ENCODE peak calls at places on chromosomes 13 and 19, in eight cellular contexts. I, T, F, K, C, Y, A and B are unnamed samples.

GRCh38 chr19:5628470-5628869 is 5.6 kb downstream of the SAFB start:
- DNase-seq in I (no peak), T (peak), F (no peak), K (peak), C (no peak), Y (no peak), A (no peak), B (no peak)

GRCh38 chr13:99686157-99686572 is 184.9 kb downstream of the TM9SF2 start:
- DNase-seq in I (no peak), T (peak), F (no peak), K (peak), C (no peak), Y (no peak), A (no peak), B (no peak)

GRCh38 chr13:109835321-109835720 is 48.9 kb upstream of the IRS2 start:
- DNase-seq in I (no peak), T (peak), F (no peak), K (no peak), C (no peak), Y (no peak), A (no peak), B (no peak)

GRCh38 chr13:106998664-106999063 is 430.7 kb upstream of the ARGLU1 start:
- DNase-seq in I (no peak), T (no peak), F (no peak), K (no peak), C (no peak), Y (no peak), A (no peak), B (no peak)

GRCh38 chr19:57465680-57466381 is 8.9 kb upstream of the VN1R1 start:
- DNase-seq in I (no peak), T (peak), F (no peak), K (peak), C (no peak), Y (no peak), A (no peak), B (no peak)

GRCh38 chr13:106997219-106997618 is 429.3 kb upstream of the ARGLU1 start:
- DNase-seq in I (no peak), T (no peak), F (no peak), K (no peak), C (no peak), Y (no peak), A (no peak), B (no peak)

GRCh38 chr13:44934724-44935123 is 54.5 kb downstream of the NUFIP1 start:
- DNase-seq in I (no peak), T (peak), F (no peak), K (peak), C (no peak), Y (no peak), A (no peak), B (no peak)

GRCh38 chr19:2266183-2266993 is 10.2 kb upstream of the JSRP1 start:
- DNase-seq in I (no peak), T (peak), F (peak), K (peak), C (peak), Y (no peak), A (no peak), B (no peak)

DNA sequence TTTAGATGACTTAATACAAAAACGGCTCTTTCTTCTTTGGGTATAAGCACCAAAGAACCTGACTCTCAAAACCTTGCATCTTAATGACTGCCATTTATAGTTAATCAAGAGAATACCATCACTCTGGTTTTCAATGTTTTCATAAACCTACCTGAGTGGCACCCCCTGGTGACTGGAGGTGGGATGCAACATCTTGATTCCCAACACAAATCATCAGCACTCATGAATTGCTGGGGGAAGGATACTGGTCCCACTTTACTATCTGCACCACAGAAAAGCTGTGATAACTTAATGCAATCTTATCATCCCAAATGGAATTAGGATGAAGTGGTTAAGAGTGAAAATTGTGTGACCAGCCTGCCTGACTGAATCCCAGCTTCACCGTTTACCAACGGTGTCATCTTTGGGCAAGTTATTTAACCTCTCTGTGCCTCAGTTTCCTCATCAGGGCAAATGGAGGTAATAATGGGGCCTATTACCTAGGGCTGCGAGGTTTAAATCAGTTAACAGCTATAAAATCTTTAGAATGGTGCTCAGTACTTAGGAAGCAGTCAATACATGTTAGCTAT is 366.4 kb downstream of the KLF12 start:
- DNase-seq in I (peak), T (peak), F (no peak), K (no peak), C (no peak), Y (peak), A (no peak), B (no peak)
- TF ChIP-seq CTCF in I (peak), T (peak), F (peak), K (peak), C (peak), Y (peak), A (peak), B (peak)

DNA sequence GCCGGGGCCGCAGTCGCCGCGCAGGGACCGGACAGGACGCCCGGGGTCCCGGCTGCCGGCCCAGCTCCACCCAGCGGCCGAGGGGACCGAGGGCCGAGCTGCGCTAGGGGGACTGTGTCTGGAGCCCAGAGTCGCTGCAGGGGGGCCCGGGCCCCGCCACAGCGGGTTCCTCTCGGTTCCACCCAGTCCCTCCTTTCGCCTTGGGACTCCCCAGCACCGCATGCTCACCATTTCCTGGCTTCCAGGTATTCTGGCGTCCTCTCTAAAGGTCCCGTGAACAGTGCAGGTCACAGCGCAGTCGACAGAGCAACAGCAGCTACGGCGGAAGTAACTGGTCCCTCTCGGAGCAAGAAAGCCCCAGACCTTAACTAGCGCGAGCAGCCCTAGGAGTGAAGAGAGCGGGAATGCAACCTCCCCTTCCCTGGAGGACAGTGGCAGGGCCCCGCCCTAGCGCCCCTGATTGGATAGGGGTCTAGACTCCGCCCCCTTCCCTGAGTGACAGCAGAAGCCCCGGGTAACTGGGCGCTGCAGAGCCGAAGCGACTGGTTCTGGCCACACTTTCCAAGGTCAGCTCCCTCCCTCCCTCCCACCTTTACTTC is at the start of gene ZNF878:
- DNase-seq in I (no peak), T (peak), F (peak), K (peak), C (peak), Y (peak), A (peak), B (peak)
- TF ChIP-seq CTCF in I (no peak), T (no peak), F (no peak), K (no peak), C (no peak), Y (no peak), A (no peak), B (no peak)

GRCh38 chr19:45774765-45775164 is 5.7 kb upstream of the SIX5 start:
- DNase-seq in I (no peak), T (no peak), F (no peak), K (no peak), C (no peak), Y (no peak), A (no peak), B (no peak)
- TF ChIP-seq CTCF in I (no peak), T (no peak), F (no peak), K (no peak), C (no peak), Y (no peak), A (no peak), B (no peak)

DNA sequence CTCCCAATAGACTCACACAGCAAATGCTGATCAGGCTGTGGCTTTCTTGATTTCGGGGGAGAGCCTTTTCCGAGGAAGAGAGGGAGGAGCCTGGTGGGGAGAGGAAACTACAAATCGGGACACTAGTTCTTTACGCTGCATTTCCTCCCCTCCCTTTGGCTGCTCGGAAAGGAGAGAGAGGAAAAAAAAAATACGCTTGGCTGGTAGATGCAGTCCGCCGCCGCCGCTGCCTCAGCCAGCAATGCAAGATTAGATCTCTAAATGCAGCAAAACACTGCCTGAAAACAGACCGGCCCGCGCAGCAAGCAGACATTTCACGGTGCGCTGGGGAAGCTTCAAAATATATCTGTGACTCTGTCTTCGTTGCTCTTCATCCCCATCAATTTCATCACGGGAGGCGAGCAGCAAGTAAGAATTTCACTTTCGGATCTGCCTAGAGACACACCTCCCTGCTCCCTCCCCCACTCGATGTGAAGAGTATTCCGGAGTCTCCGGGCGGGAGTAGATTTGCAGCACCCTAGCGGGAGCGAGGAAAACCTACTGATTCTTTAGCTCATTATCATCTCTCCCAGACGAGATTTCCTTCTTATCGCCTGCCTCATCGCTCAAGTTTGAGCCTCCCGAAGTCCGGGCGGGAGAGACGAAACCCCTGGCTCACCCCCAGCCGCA is at the start of gene PCDH17:
- DNase-seq in I (no peak), T (peak), F (no peak), K (peak), C (no peak), Y (no peak), A (peak), B (no peak)
- TF ChIP-seq CTCF in I (no peak), T (no peak), F (no peak), K (peak), C (no peak), Y (no peak), A (no peak), B (no peak)

GRCh38 chr13:52669677-52670076 is 17.0 kb downstream of the SUGT1 start:
- DNase-seq in I (no peak), T (no peak), F (no peak), K (no peak), C (no peak), Y (no peak), A (no peak), B (no peak)
- TF ChIP-seq CTCF in I (no peak), T (no peak), F (no peak), K (no peak), C (peak), Y (no peak), A (no peak), B (no peak)

DNA sequence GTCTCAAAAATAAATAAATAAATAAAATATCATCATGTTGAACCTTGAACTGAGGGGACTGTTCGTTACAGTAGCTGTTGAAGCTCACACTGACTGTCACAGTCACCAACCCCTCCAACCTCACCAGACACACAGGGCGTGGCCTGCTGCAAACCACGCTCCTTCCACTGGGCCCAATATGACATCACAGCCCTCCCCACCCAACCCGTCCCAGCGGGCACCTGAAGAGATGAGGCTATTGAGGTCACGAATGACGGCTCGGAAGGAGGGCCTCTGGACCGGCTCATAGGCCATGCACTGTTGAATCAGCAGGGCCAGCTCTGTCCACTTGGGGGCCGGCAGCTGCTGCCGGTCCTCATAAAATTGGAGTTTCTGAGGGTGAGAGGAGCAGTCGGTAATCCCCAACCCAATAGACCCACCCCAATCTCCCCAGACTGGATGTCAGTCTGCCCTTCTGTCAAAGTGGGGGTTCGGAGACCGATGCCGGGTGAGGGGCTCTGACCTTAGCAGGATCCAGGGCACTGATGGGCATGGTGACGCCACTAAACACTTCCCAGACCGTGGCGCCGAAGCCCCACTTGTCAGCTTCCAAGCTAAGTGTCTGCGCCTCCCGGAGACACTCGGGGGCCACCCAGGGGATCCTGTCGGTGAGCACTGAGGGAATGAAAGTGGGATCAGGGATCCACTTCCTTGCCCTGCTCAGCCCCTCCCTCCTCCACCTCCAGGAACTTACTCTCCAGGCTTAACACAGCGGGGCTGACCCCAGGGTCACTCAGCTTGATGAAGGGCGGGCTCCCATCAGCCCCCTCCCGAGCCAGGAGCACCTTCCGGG is 13.2 kb downstream of the JAK3 start:
- DNase-seq in I (no peak), T (no peak), F (no peak), K (no peak), C (no peak), Y (no peak), A (no peak), B (no peak)
- TF ChIP-seq CTCF in I (no peak), T (no peak), F (no peak), K (no peak), C (no peak), Y (no peak), A (no peak), B (peak)